ENCODE peak calls at places on chromosomes 6 and 20, in four cellular contexts. C is lower lobe of right lung, Q is neural progenitor cell, D is stomach. H is an unnamed sample.

GRCh38 chr6:145699462-145699861 is 35.9 kb downstream of the EPM2A start:
- DNase-seq in C (no peak), D (no peak), Q (no peak), H (peak)

GRCh38 chr6:106165885-106166485 is 79.8 kb downstream of the PRDM1 start:
- DNase-seq in D (no peak), Q (no peak), C (no peak), H (no peak)

GRCh38 chr6:12288844-12289654 is 1.1 kb upstream of the EDN1 start:
- DNase-seq in D (peak), C (no peak), Q (peak), H (peak)

GRCh38 chr6:149560736-149561135 is 5.4 kb upstream of the GINM1 start:
- DNase-seq in Q (peak), C (no peak), D (no peak), H (no peak)

GRCh38 chr6:140966676-140967075 is 1166.0 kb upstream of the GJE1 start:
- DNase-seq in D (no peak), Q (no peak), C (no peak), H (no peak)

GRCh38 chr6:152573762-152574161 is 63.4 kb downstream of the SYNE1 start:
- DNase-seq in D (no peak), C (no peak), Q (no peak), H (no peak)

GRCh38 chr20:4832469-4832868 is 110.8 kb downstream of the PRND start:
- DNase-seq in C (no peak), D (no peak), Q (no peak), H (no peak)

GRCh38 chr6:44166591-44167184 is 8.1 kb downstream of the CAPN11 start:
- DNase-seq in C (no peak), Q (peak), D (no peak), H (no peak)

GRCh38 chr20:51487525-51488279 is 54.8 kb downstream of the NFATC2 start:
- DNase-seq in Q (no peak), C (no peak), D (no peak), H (peak)

GRCh38 chr20:45823949-45824835 is 2.9 kb downstream of the TNNC2 start:
- DNase-seq in D (peak), Q (peak), C (peak), H (peak)

GRCh38 chr20:38806855-38807655 is 1.6 kb downstream of the PPP1R16B start:
- DNase-seq in D (no peak), C (no peak), Q (peak), H (no peak)

GRCh38 chr6:151056230-151056907 is 183.4 kb upstream of the AKAP12 start:
- DNase-seq in C (no peak), D (no peak), Q (no peak), H (no peak)

GRCh38 chr6:43076093-43076927 is at the start of gene PTK7:
- DNase-seq in D (peak), C (peak), Q (peak), H (no peak)

GRCh38 chr20:32945710-32946221 is 58.5 kb downstream of the SUN5 start:
- DNase-seq in D (no peak), Q (peak), C (no peak), H (peak)

GRCh38 chr6:97068211-97068610 is 143.7 kb downstream of the KLHL32 start:
- DNase-seq in Q (peak), D (no peak), C (no peak), H (peak)

GRCh38 chr20:16898433-16898832 is 150.3 kb downstream of the OTOR start:
- DNase-seq in Q (no peak), D (no peak), C (no peak), H (no peak)

GRCh38 chr20:54668271-54669053 is 193.1 kb downstream of the DOK5 start:
- DNase-seq in C (no peak), Q (peak), D (no peak), H (peak)

GRCh38 chr6:84897874-84898635 is 133.7 kb upstream of the TBX18 start:
- DNase-seq in D (no peak), Q (no peak), C (no peak), H (peak)

GRCh38 chr6:11754625-11755289 is 23.8 kb downstream of the ADTRP start:
- DNase-seq in D (no peak), C (no peak), Q (no peak), H (peak)

GRCh38 chr6:21914121-21914973 is 320.8 kb downstream of the SOX4 start:
- DNase-seq in C (peak), D (peak), Q (no peak), H (no peak)

GRCh38 chr20:36887779-36888133 is 11.8 kb downstream of the TLDC2 start:
- DNase-seq in C (peak), D (no peak), Q (peak), H (no peak)

GRCh38 chr20:36886859-36887778 is 11.2 kb downstream of the TLDC2 start:
- DNase-seq in Q (peak), C (peak), D (peak), H (peak)

GRCh38 chr20:36883972-36884535 is 8.1 kb downstream of the TLDC2 start:
- DNase-seq in D (no peak), C (no peak), Q (no peak), H (no peak)

GRCh38 chr20:36881888-36882287 is 6.0 kb downstream of the TLDC2 start:
- DNase-seq in Q (no peak), C (no peak), D (no peak), H (peak)

DNA sequence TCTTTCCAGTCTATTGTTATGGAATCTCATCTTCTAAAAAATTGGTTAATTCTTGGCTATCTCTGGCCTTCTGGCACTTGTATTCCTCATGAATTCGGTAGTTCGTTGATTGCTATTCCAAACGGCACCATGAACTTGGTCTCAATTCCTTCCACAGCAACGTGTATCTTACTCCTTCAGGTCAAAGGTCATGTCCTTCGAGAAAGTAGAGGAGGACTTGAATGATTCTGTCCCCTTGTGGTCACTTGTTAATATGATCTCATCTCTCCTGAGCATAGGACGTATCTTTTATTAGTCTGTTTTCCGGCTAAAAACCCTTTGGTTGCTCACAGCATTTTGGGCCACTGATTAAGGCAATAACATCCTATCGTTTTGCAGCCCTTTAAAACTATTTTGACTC is 9.4 kb downstream of the TLDC2 start:
- DNase-seq in D (no peak), C (no peak), Q (peak), H (no peak)
- TF ChIP-seq CTCF in D (peak), C (no peak), Q (peak), H (no peak)

DNA sequence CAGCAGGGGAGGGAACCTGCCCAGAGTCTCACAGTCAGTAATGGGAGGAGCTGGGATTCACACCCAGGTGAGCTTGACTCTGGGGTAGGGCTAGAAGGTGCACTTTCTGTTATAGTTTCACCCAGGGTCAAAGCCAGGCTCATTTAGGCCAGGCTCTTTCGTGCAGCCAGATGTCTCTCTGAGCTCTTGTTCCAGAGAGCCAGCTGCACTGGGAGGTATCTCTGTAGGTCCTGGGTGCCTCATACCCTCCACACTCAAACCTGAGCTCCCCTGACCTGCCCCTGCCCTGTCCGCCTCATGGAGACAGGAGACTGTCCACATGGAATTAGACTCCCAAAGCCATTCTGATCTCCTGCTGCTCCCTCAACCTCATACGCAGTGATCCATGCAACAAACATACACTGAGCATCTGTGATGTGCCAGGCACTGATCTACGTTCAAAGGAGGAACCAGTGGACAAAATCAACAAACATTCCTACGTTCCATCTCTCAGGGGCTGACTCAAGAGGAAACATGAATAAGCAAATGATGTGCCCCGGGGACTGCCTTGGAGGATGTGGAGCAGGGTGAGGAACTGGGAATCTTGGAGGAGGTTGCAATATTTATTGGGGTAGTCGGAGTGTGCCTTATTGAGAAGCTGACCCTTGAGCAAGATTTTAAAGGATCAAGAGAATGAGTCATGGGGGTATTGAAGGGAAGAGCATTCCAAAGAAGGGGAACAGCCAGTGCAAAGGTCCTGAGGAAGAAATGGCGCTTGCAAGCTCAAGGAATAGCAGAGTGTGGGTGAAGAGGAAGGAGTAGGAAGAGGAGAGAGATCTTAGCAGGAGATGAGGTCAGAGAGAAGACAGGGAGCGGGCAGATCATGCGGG is 71.3 kb upstream of the TOX2 start:
- DNase-seq in C (no peak), D (no peak), Q (no peak), H (peak)
- H3K27ac ChIP-seq in C (no peak), D (no peak), Q (no peak), H (no peak)

GRCh38 chr6:28141500-28142329 is at the start of gene ZKSCAN8:
- DNase-seq in Q (peak), D (peak), C (peak), H (peak)
- TF ChIP-seq CTCF in Q (no peak), D (no peak), C (no peak), H (no peak)

DNA sequence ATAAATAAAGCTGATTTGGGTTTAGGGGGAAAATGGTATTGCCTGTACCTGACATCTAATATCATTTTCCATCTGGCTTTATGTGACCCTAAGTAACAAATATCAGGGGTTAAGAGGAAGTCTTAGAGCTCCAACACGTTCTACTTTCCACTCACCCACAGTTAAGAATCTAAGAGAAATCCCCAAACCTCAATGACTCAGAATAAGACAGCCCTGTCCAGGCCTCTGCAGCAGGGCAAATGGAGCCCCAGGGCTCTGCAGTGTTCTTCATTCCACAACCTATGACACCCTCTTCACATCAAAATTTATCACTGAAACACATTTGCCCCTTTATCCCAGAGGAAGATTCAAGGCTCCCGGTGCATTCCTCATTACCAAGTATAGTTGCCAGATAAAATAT is 20.3 kb upstream of the TENT5A start:
- DNase-seq in Q (no peak), C (no peak), D (no peak), H (peak)
- H3K27ac ChIP-seq in Q (no peak), C (no peak), D (no peak), H (no peak)

DNA sequence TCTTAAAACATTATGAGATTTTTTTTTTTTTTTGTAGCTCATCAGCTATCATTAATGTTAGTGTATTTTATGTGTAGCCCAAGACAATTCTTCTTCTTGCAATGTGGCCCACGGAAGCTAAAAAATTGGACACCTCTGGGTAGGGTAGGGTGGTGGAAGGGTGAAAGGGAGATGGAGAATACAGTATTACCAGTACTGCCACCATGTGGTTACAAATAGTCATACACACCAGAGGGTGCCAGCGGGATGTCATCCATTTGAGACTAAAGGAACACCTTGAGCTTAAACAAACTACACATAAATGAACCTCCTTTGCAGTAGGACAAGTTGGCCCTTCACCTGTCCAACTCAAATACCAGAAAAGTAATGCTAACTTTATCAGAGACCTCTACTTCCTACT is 601.9 kb downstream of the HTR1B start:
- DNase-seq in C (no peak), D (peak), Q (peak), H (peak)
- TF ChIP-seq CTCF in C (no peak), D (peak), Q (peak), H (no peak)

GRCh38 chr20:19978511-19979210 is 38.5 kb upstream of the NAA20 start:
- DNase-seq in C (no peak), D (no peak), Q (no peak), H (no peak)
- H3K27ac ChIP-seq in C (peak), D (no peak), Q (no peak), H (peak)

GRCh38 chr20:59976196-59976847 is 18.1 kb downstream of the CDH26 start:
- DNase-seq in C (no peak), Q (no peak), D (no peak), H (no peak)
- TF ChIP-seq CTCF in C (no peak), Q (no peak), D (no peak), H (no peak)

GRCh38 chr20:11018668-11019170 is 344.9 kb upstream of the JAG1 start:
- DNase-seq in D (no peak), Q (no peak), C (no peak), H (no peak)
- H3K27ac ChIP-seq in D (no peak), Q (no peak), C (no peak), H (no peak)